ENCODE peak calls at places on chromosome 21, in ten cellular contexts. H, R, S, U, F, Y, Q, B, O and L are unnamed samples.

GRCh38 chr21:42414928-42415769 is 11.4 kb downstream of the UBASH3A start:
- DNase-seq in O (no peak), B (peak), Y (peak), F (no peak), Q (no peak), S (no peak), U (peak), R (peak), H (peak), L (peak)

GRCh38 chr21:45001134-45002095 is 61.6 kb downstream of the SLX9 start:
- DNase-seq in Q (no peak), H (peak), U (peak), Y (no peak), B (peak), F (peak), R (no peak), S (no peak), O (peak), L (peak)

GRCh38 chr21:44423941-44424607 is 31.2 kb upstream of the LRRC3 start:
- DNase-seq in Q (no peak), F (no peak), Y (no peak), S (no peak), R (no peak), U (no peak), H (peak), B (no peak), O (no peak), L (no peak)

GRCh38 chr21:43865471-43866181 is 603 bp downstream of the AGPAT3 start:
- DNase-seq in S (no peak), Y (peak), O (peak), H (peak), B (peak), Q (peak), R (no peak), F (no peak), U (peak), L (peak)

GRCh38 chr21:44805226-44805625 is 3.6 kb upstream of the UBE2G2 start:
- DNase-seq in Q (no peak), R (no peak), O (no peak), B (no peak), Y (no peak), U (no peak), F (no peak), S (no peak), H (no peak), L (no peak)

GRCh38 chr21:46329796-46330195 is 5.8 kb downstream of the PCNT start:
- DNase-seq in S (no peak), Q (no peak), F (no peak), H (no peak), R (no peak), B (no peak), Y (no peak), U (no peak), O (no peak), L (no peak)

GRCh38 chr21:25691931-25692330 is 42.8 kb downstream of the ATP5PF start:
- DNase-seq in R (no peak), O (no peak), Y (no peak), B (no peak), Q (no peak), H (no peak), S (no peak), F (no peak), U (peak), L (no peak)

GRCh38 chr21:44713130-44713529 is 1.8 kb upstream of the TSPEAR start:
- DNase-seq in B (no peak), Q (no peak), H (peak), S (no peak), R (no peak), O (no peak), Y (no peak), U (no peak), F (no peak), L (no peak)

GRCh38 chr21:28601708-28602107 is 391.0 kb downstream of the LTN1 start:
- DNase-seq in H (no peak), R (no peak), B (no peak), Y (no peak), U (peak), Q (no peak), O (no peak), S (no peak), F (no peak), L (no peak)

GRCh38 chr21:15682977-15683376 is 46.8 kb upstream of the USP25 start:
- DNase-seq in H (no peak), U (peak), O (no peak), F (peak), S (peak), Y (no peak), Q (no peak), B (peak), R (no peak), L (no peak)

GRCh38 chr21:26170471-26171309 is at the start of gene APP:
- DNase-seq in Q (peak), H (peak), F (peak), B (peak), Y (peak), S (peak), R (peak), U (peak), O (peak), L (peak)

GRCh38 chr21:33199516-33200217 is 30.1 kb upstream of the IFNAR2 start:
- DNase-seq in Q (peak), Y (peak), O (no peak), U (peak), R (peak), H (peak), F (peak), B (peak), S (peak), L (peak)

GRCh38 chr21:43193651-43194302 is 25.0 kb downstream of the CRYAA start:
- DNase-seq in F (peak), Q (peak), U (peak), B (no peak), R (no peak), S (no peak), H (no peak), O (peak), Y (no peak), L (peak)

GRCh38 chr21:42567181-42567560 is 53.5 kb downstream of the SLC37A1 start:
- DNase-seq in S (no peak), B (no peak), Q (no peak), O (no peak), R (no peak), U (no peak), Y (no peak), H (peak), F (no peak), L (peak)

GRCh38 chr21:37270576-37271365 is 3.6 kb upstream of the VPS26C start:
- DNase-seq in U (no peak), O (no peak), R (no peak), Q (no peak), H (no peak), Y (no peak), B (no peak), S (no peak), F (no peak), L (no peak)

GRCh38 chr21:16087523-16087922 is 357.7 kb downstream of the USP25 start:
- DNase-seq in F (no peak), S (no peak), B (no peak), O (no peak), H (no peak), Y (no peak), R (no peak), U (no peak), Q (no peak), L (no peak)

GRCh38 chr21:33558777-33559421 is 16.1 kb downstream of the SON start:
- DNase-seq in Q (no peak), B (no peak), S (no peak), O (no peak), Y (no peak), H (no peak), U (peak), F (no peak), R (no peak), L (no peak)

GRCh38 chr21:27571706-27572105 is 604.8 kb upstream of the ADAMTS5 start:
- DNase-seq in U (peak), H (no peak), S (no peak), Y (no peak), F (peak), R (no peak), O (no peak), Q (no peak), B (no peak), L (no peak)

GRCh38 chr21:45022736-45023135 is 51.6 kb upstream of the ADARB1 start:
- DNase-seq in O (no peak), B (no peak), F (no peak), H (peak), Q (no peak), Y (no peak), R (no peak), U (no peak), S (no peak), L (no peak)

GRCh38 chr21:45405819-45406762 is 1.1 kb downstream of the COL18A1 start:
- DNase-seq in R (peak), F (no peak), H (peak), O (peak), S (no peak), U (peak), Q (no peak), Y (peak), B (peak), L (no peak)

GRCh38 chr21:41133896-41134522 is 34.0 kb upstream of the BACE2 start:
- DNase-seq in U (peak), S (peak), Q (peak), Y (no peak), B (peak), R (peak), O (no peak), H (no peak), F (peak), L (no peak)

GRCh38 chr21:41868062-41868710 is 11.0 kb downstream of the PRDM15 start:
- DNase-seq in R (no peak), O (no peak), U (no peak), S (no peak), B (no peak), Y (no peak), H (no peak), F (peak), Q (peak), L (no peak)

GRCh38 chr21:45220106-45220505 is 67.6 kb downstream of the POFUT2 start:
- DNase-seq in H (no peak), Q (no peak), Y (no peak), U (peak), R (no peak), S (no peak), O (no peak), B (no peak), F (no peak), L (no peak)

GRCh38 chr21:42388740-42389448 is 7.0 kb downstream of the TMPRSS3 start:
- DNase-seq in O (no peak), S (no peak), U (no peak), R (no peak), Y (no peak), Q (no peak), B (no peak), F (no peak), H (no peak), L (no peak)

GRCh38 chr21:28832013-28832714 is 160.5 kb downstream of the LTN1 start:
- DNase-seq in H (peak), B (peak), F (peak), Q (no peak), R (no peak), S (no peak), U (no peak), O (no peak), Y (no peak), L (no peak)

GRCh38 chr21:41678944-41679343 is 87.9 kb downstream of the RIPK4 start:
- DNase-seq in R (peak), O (peak), Q (no peak), F (peak), S (peak), Y (peak), B (peak), H (no peak), U (peak), L (peak)

GRCh38 chr21:35399002-35399401 is 349.9 kb upstream of the RUNX1 start:
- DNase-seq in H (no peak), B (no peak), U (no peak), Q (peak), R (no peak), S (no peak), Y (no peak), F (no peak), O (no peak), L (no peak)

GRCh38 chr21:38766987-38767722 is 38.6 kb upstream of the ETS2 start:
- DNase-seq in O (no peak), S (peak), B (no peak), Q (peak), R (peak), H (peak), F (no peak), Y (peak), U (no peak), L (peak)

GRCh38 chr21:45959182-45959581 is 22.4 kb upstream of the COL6A1 start:
- DNase-seq in U (no peak), Y (no peak), H (no peak), B (no peak), F (no peak), S (no peak), Q (no peak), O (no peak), R (no peak), L (no peak)

GRCh38 chr21:14270631-14271030 is 54.7 kb downstream of the RBM11 start:
- DNase-seq in H (no peak), U (no peak), Y (no peak), Q (no peak), F (no peak), O (no peak), R (no peak), S (no peak), B (no peak), L (peak)

GRCh38 chr21:41684381-41685245 is 82.2 kb downstream of the RIPK4 start:
- DNase-seq in B (no peak), U (peak), H (no peak), Y (no peak), F (peak), S (no peak), R (peak), Q (no peak), O (no peak), L (peak)